ENCODE peak calls at places on chromosomes 11 and 22, in five cellular contexts. C, O, M, Q and Z are unnamed samples.

GRCh38 chr11:121895919-121896318 is 220.1 kb downstream of the BLID start:
- DNase-seq in M (no peak), Q (peak; percentile 78), C (no peak), O (no peak), Z (no peak)

GRCh38 chr11:94781822-94782221 is 13.7 kb downstream of the AMOTL1 start:
- DNase-seq in C (no peak), M (no peak), O (no peak), Q (peak; percentile 81), Z (no peak)

GRCh38 chr22:27768027-27768640 is 33.4 kb downstream of the MN1 start:
- DNase-seq in C (no peak), M (no peak), O (no peak), Q (no peak), Z (no peak)

GRCh38 chr11:2912498-2912897 is 16.7 kb downstream of the PHLDA2 start:
- DNase-seq in C (no peak), Q (peak; percentile 64), M (no peak), O (peak; percentile 90), Z (peak; percentile 55)

GRCh38 chr11:96088914-96089313 is 165.0 kb upstream of the MTMR2 start:
- DNase-seq in O (no peak), Q (peak; percentile 40), C (no peak), M (no peak), Z (no peak)

GRCh38 chr11:4593739-4594138 is at the start of gene OR52I1:
- DNase-seq in C (no peak), Q (no peak), M (no peak), O (no peak), Z (no peak)

GRCh38 chr22:25700996-25701815 is 40.8 kb upstream of the MYO18B start:
- DNase-seq in M (no peak), Q (no peak), O (no peak), C (no peak), Z (peak; percentile 73)

GRCh38 chr11:93085097-93085496 is 112.7 kb downstream of the SLC36A4 start:
- DNase-seq in O (no peak), C (no peak), Q (peak; percentile 7), M (no peak), Z (no peak)

GRCh38 chr11:101717621-101718020 is 133.8 kb upstream of the TRPC6 start:
- DNase-seq in O (no peak), Q (no peak), M (no peak), C (no peak), Z (no peak)

GRCh38 chr11:67268036-67268683 is 1.9 kb downstream of the GRK2 start:
- DNase-seq in O (no peak), C (no peak), M (peak; percentile 85), Q (no peak), Z (no peak)

GRCh38 chr11:1410366-1411291 is 20.9 kb downstream of the BRSK2 start:
- DNase-seq in M (no peak), Q (no peak), O (no peak), C (peak; percentile 30), Z (no peak)

GRCh38 chr11:108887436-108888238 is 222.8 kb downstream of the DDX10 start:
- DNase-seq in Q (no peak), O (no peak), C (no peak), M (no peak), Z (no peak)

GRCh38 chr11:61972796-61973602 is 5.6 kb upstream of the FTH1 start:
- DNase-seq in M (no peak), O (no peak), C (no peak), Q (peak; percentile 75), Z (no peak)

GRCh38 chr11:13110929-13111812 is 102.1 kb downstream of the RASSF10 start:
- DNase-seq in M (no peak), O (no peak), C (no peak), Q (peak; percentile 56), Z (peak; percentile 54)

GRCh38 chr11:70730411-70730810 is 332.1 kb downstream of the CTTN start:
- DNase-seq in Q (no peak), O (peak; percentile 25), M (no peak), C (no peak), Z (no peak)

GRCh38 chr11:73389902-73390301 is 13.7 kb downstream of the RELT start:
- DNase-seq in Q (no peak), C (no peak), M (no peak), O (no peak), Z (no peak)

DNA sequence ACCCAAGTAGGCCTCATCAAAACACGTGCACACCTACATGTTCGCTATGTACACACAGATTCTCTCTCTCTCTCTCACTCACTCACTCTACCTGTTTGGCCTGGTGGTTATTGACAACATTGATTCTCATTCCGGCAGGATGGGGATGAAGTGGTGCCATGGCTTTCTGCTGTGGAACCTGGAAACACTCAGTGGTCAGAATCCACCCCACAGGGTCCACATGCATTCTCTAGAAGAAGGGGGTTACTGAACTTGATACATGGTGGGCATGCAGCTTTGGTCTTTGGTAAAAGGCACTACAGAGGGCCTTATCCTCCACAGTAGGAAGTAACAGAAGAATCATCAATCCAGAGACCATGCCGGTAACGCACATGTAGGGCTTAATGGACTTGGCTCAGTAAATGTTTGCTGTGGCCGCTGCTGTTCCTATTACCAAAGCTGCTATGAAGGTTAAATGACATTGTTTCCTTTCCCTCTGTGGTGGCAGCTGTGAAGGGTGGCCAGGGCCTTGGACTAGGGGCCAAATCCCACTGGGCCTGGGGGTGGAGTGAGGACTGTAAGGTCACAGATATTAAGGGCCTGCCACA is 12.7 kb downstream of the POLDIP3 start:
- DNase-seq in O (no peak), Q (no peak), C (no peak), M (no peak), Z (no peak)
- TF ChIP-seq CTCF in O (no peak), Q (no peak), C (no peak), M (no peak), Z (no peak)

GRCh38 chr11:77074626-77075221 is 8.0 kb downstream of the CAPN5 start:
- DNase-seq in Q (no peak), M (no peak), C (no peak), O (peak; percentile 38), Z (no peak)

GRCh38 chr11:77074205-77074604 is 7.4 kb downstream of the CAPN5 start:
- DNase-seq in C (no peak), O (peak; percentile 61), M (no peak), Q (no peak), Z (no peak)

GRCh38 chr11:77071671-77072605 is 5.2 kb downstream of the CAPN5 start:
- DNase-seq in M (no peak), C (no peak), Q (peak; percentile 13), O (no peak), Z (no peak)

GRCh38 chr11:77072851-77073327 is 6.1 kb downstream of the CAPN5 start:
- DNase-seq in C (no peak), O (no peak), M (no peak), Q (no peak), Z (no peak)

DNA sequence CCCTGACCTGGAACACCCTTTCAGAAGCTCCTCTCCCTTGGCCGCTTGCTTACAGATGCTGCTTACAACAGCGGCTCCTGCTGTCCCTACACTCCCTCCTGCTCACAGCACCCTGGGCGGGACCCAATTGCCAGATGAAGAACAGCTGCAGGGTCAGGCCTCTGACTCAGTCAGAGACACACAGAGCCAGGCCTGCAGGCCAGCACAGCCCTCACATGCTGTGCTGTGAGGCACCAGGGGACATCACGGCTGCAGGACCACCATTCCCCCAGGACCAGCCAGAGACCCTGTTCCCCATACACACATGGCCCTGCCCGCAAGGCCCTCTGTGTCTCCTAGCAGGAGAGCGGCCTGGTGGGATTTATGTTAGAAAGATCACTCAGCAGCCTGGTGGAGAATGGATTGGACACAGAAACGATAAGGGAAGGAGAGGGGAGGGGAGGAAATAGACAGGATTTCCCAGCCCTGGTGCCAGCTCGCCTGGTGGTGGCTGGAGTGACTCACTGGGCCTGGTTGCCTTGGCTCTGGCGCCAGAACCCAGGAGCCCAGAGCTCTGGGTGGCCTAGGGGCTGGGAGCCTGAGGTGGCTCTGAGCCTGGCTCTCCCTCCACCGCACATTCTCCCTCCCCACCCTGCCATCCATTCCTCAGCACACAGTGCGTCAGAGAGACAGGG is 6.7 kb downstream of the CAPN5 start:
- DNase-seq in C (no peak), O (peak; percentile 73), M (no peak), Q (peak; percentile 95), Z (peak; percentile 97)
- TF ChIP-seq CTCF in C (no peak), O (no peak), M (no peak), Q (peak; percentile 75), Z (peak; percentile 81)

GRCh38 chr11:47249378-47249715 is 733 bp upstream of the ACP2 start:
- DNase-seq in O (no peak), C (no peak), Q (no peak), M (no peak), Z (no peak)

GRCh38 chr11:47247502-47247901 is 1.1 kb downstream of the ACP2 start:
- DNase-seq in M (no peak), O (no peak), Q (no peak), C (no peak), Z (no peak)

GRCh38 chr11:47251751-47252150 is 3.1 kb upstream of the ACP2 start:
- DNase-seq in O (no peak), Q (no peak), C (no peak), M (no peak), Z (no peak)

GRCh38 chr11:47248304-47248663 is 330 bp downstream of the ACP2 start:
- DNase-seq in M (no peak), Q (peak; percentile 32), O (no peak), C (no peak), Z (no peak)

GRCh38 chr11:47248664-47249377 is at the start of gene ACP2:
- DNase-seq in Q (peak; percentile 83), M (peak; percentile 94), O (peak; percentile 90), C (peak; percentile 84), Z (peak; percentile 82)
- TF ChIP-seq CTCF in Q (peak; percentile 23), M (peak; percentile 61), O (no peak), C (peak; percentile 34), Z (peak; percentile 26)

DNA sequence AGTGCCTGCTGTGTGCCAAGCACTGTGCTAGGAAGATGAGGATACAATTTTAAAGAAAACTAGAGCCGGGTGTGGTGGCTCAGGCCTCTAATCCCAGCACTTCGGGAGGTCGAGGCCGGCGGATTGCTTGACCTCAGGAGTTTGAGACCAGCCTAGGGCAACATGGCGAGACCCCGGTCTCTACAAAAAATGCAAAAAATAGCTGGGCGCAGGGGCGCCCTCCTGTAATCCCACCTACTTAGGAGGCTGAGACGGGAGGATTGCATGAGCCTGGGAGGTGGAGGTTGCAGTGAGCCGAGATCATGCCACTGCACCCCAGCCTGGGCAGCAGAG is 8.3 kb downstream of the TPBGL start:
- DNase-seq in C (no peak), O (no peak), M (no peak), Q (no peak), Z (no peak)
- TF ChIP-seq CTCF in C (peak; percentile 17), O (no peak), M (no peak), Q (peak; percentile 65), Z (no peak)